ENCODE peak calls at places on chromosomes 16 and 17, in ten cellular contexts. G is lung; M is esophagus squamous epithelium; P is body of pancreas; Y is hepatocyte; F is CD8-positive, alpha-beta T cell; A is pancreas; O is OCI-LY7; H is right atrium auricular region; C is Peyer's patch. N is an unnamed sample. For H3K9me3, the result is how much of the 10 kb centered on the place peaks cover.

GRCh38 chr17:28030386-28030785 is 12.1 kb upstream of the NLK start:
- DNase-seq in G (peak), C (no peak), O (no peak), P (peak), A (peak), Y (peak), M (no peak), H (no peak), F (no peak), N (no peak)

GRCh38 chr17:39178516-39178915 is 12.6 kb upstream of the ARL5C start:
- DNase-seq in Y (no peak), H (no peak), F (no peak), G (no peak), P (no peak), M (no peak), A (no peak), C (no peak), O (no peak), N (no peak)

GRCh38 chr17:30443721-30444120 is 33.5 kb upstream of the GOSR1 start:
- DNase-seq in P (no peak), O (no peak), C (no peak), Y (no peak), G (no peak), H (no peak), F (no peak), A (no peak), M (no peak), N (no peak)

GRCh38 chr16:83715217-83715920 is 92.4 kb upstream of the HSBP1 start:
- DNase-seq in F (no peak), G (peak), H (no peak), Y (no peak), C (no peak), P (no peak), A (no peak), M (no peak), O (no peak), N (no peak)

GRCh38 chr17:40530988-40531971 is 29.9 kb upstream of the TNS4 start:
- DNase-seq in C (peak), F (peak), M (no peak), A (no peak), O (peak), G (no peak), H (no peak), P (no peak), Y (no peak), N (no peak)

GRCh38 chr16:58280846-58281301 is 14.0 kb downstream of the PRSS54 start:
- DNase-seq in P (no peak), G (no peak), F (no peak), O (no peak), A (no peak), M (no peak), H (no peak), Y (no peak), C (no peak), N (no peak)

GRCh38 chr16:10584956-10585561 is 4.7 kb upstream of the EMP2 start:
- DNase-seq in Y (no peak), P (no peak), A (no peak), M (no peak), G (no peak), H (no peak), O (no peak), C (no peak), F (no peak), N (no peak)

GRCh38 chr16:56569971-56570370 is 5.1 kb downstream of the MT4 start:
- DNase-seq in M (no peak), H (no peak), A (no peak), G (no peak), C (no peak), P (no peak), F (no peak), O (no peak), Y (no peak), N (no peak)

GRCh38 chr17:1347681-1348318 is 52.2 kb downstream of the YWHAE start:
- DNase-seq in Y (peak), O (no peak), A (no peak), M (no peak), F (no peak), P (peak), G (no peak), H (peak), C (peak), N (peak)

GRCh38 chr17:43314582-43314981 is 80.8 kb upstream of the RNU2-1 start:
- DNase-seq in F (no peak), O (peak), H (peak), G (peak), C (no peak), A (no peak), M (no peak), Y (no peak), P (no peak), N (no peak)

GRCh38 chr17:38890410-38890746 is 20.5 kb downstream of the LASP1 start:
- DNase-seq in M (no peak), H (no peak), F (no peak), G (no peak), C (no peak), A (no peak), O (no peak), Y (no peak), P (no peak), N (no peak)

GRCh38 chr17:60129164-60129563 is 20.6 kb upstream of the CA4 start:
- DNase-seq in H (no peak), G (no peak), P (no peak), M (no peak), F (no peak), Y (no peak), O (no peak), C (no peak), A (no peak), N (peak)

GRCh38 chr16:50246299-50247122 is 19.8 kb upstream of the ADCY7 start:
- DNase-seq in A (peak), H (peak), F (no peak), Y (no peak), P (no peak), O (no peak), G (no peak), M (no peak), C (no peak), N (peak)

GRCh38 chr16:77780378-77780837 is 8.0 kb upstream of the VAT1L start:
- DNase-seq in O (no peak), M (no peak), P (no peak), A (no peak), C (no peak), F (no peak), Y (peak), H (no peak), G (no peak), N (no peak)

GRCh38 chr16:20323591-20324117 is 3.7 kb downstream of the GP2 start:
- DNase-seq in A (peak), G (no peak), M (no peak), O (no peak), Y (no peak), P (no peak), C (no peak), F (no peak), H (no peak), N (no peak)

DNA sequence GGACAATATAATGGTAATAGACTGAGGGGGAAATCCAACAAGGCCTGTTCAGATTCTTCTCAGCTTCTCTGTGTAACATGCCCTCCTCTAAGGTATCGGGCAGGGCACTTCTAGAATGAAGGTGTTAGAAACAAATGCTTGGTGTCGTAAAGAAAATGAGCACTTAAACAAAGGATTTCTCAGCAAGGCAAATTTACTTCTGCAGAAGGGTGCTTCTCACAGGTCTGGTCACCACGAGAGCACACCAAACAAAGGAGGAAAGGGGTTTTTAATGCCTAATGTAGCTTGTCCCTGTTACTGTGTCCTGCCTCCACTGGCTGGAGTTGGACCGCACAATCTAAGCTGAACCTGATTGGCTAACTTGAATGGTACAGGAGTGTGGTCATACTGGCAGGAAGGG is 642.6 kb upstream of the CDH8 start:
- DNase-seq in H (no peak), Y (no peak), O (no peak), A (no peak), F (no peak), M (no peak), C (no peak), P (no peak), G (no peak), N (no peak)
- H3K9me3 ChIP-seq in H (under half), Y (under half), O (under half), A (under half), F (under half), M (under half), C (under half), P (under half), G (under half), N (under half)

DNA sequence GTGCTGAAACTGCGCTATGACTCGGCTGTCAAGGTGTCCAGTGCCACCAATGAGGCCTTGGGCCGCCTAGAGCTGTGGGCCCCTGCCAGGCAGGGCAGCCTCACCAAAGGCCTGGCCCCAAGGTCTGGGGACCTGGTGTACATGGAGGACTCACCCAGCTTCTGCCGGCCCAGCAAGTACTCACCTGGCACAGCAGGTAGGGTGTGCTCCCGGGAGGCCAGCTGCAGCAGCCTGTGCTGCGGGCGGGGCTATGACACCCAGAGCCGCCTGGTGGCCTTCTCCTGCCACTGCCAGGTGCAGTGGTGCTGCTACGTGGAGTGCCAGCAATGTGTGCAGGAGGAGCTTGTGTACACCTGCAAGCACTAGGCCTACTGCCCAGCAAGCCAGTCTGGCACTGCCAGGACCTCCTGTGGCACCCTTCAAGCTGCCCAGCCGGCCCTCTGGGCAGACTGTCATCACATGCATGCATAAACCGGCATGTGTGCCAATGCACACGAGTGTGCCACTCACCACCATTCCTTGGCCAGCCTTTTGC is 25.0 kb downstream of the WNT9B start:
- DNase-seq in O (peak), P (peak), C (peak), H (no peak), A (peak), Y (peak), M (no peak), G (no peak), F (no peak), N (peak)
- TF ChIP-seq CTCF in O (peak), P (peak), C (no peak), H (no peak), A (peak), Y (no peak), M (peak), G (no peak), F (no peak), N (peak)

GRCh38 chr17:49588726-49589555 is 13.3 kb downstream of the NXPH3 start:
- DNase-seq in H (no peak), Y (no peak), C (no peak), M (no peak), G (no peak), F (no peak), A (no peak), P (no peak), O (no peak), N (no peak)
- H3K27ac ChIP-seq in H (no peak), Y (no peak), C (no peak), M (peak), G (no peak), F (no peak), A (no peak), P (no peak), O (no peak), N (no peak)

GRCh38 chr17:61619953-61620352 is 28.9 kb upstream of the NACA2 start:
- DNase-seq in P (no peak), C (no peak), Y (no peak), A (no peak), G (no peak), M (no peak), F (no peak), O (no peak), H (no peak), N (no peak)

GRCh38 chr17:61621317-61621716 is 30.3 kb upstream of the NACA2 start:
- DNase-seq in O (no peak), H (no peak), C (no peak), G (no peak), M (no peak), Y (no peak), P (no peak), F (no peak), A (no peak), N (no peak)

GRCh38 chr17:61618950-61619349 is 27.9 kb upstream of the NACA2 start:
- DNase-seq in M (no peak), G (no peak), F (no peak), A (no peak), P (no peak), H (no peak), C (no peak), O (no peak), Y (no peak), N (no peak)

GRCh38 chr17:61617261-61617660 is 26.2 kb upstream of the NACA2 start:
- DNase-seq in H (no peak), Y (no peak), M (no peak), A (no peak), C (no peak), F (no peak), O (no peak), G (no peak), P (no peak), N (no peak)

DNA sequence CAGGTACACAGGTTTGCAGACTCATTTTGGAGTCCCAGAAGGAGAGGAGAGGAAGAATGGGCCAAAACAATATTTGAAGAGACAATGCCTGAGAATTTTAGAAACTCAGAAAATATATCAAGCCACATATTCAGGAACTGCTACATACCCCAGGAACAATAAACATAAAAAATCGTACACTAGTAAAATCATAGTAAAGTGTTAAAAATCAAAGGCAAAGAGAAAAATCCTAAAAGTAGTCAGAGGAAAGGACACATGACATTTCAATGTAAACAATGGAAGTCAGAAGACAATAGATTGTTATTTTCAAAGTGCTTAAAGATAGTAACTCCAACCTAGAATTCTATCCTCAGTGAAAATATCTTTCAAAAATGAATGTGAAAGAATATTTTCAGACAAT is 28.5 kb upstream of the NACA2 start:
- DNase-seq in M (no peak), A (no peak), G (no peak), H (no peak), O (peak), C (no peak), P (no peak), Y (no peak), F (no peak), N (no peak)
- H3K9me3 ChIP-seq in M (under half), A (under half), G (under half), H (under half), O (under half), C (under half), P (under half), Y (under half), F (under half), N (under half)

DNA sequence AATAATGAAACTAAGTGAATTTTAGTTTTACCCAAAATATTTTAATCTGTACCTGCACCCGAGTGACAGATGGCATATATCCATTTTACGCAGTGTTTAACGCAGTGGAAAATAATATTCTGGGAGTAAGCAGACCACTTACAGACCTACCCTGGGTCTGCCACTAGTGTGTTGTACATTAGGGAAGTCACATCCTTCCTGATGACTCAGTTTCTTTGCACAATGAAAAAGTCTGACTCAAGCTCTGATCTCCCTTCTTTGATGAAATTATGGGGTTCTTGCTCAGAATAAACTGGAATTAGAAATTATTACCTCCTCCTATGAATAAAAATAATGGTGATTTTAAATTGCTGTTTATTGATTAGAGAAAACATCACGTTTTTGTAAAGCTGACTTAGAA is 123.2 kb upstream of the AXIN2 start:
- DNase-seq in O (no peak), Y (no peak), M (no peak), A (no peak), H (no peak), P (no peak), F (no peak), G (no peak), C (no peak), N (no peak)
- TF ChIP-seq CTCF in O (no peak), Y (no peak), M (no peak), A (no peak), H (no peak), P (no peak), F (no peak), G (no peak), C (no peak), N (no peak)

N was measured in kidney.